ENCODE peak calls at places on chromosomes 16 and 17, in five cellular contexts. I is HT1080, T is foreskin keratinocyte, J is T-helper 2 cell, Y is astrocyte of the spinal cord. W is an unnamed sample.

GRCh38 chr17:74875155-74875969 is 2.6 kb upstream of the FDXR start:
- DNase-seq in T (no peak), J (no peak), Y (no peak), I (no peak), W (no peak)

GRCh38 chr17:69448431-69449102 is 34.1 kb downstream of the MAP2K6 start:
- DNase-seq in I (no peak), J (no peak), Y (peak), T (no peak), W (no peak)

GRCh38 chr16:84947022-84947421 is 64.3 kb downstream of the ZDHHC7 start:
- DNase-seq in T (peak), J (no peak), I (no peak), Y (no peak), W (no peak)

GRCh38 chr17:22490399-22490798 is 798.1 kb downstream of the KCNJ18 start:
- DNase-seq in T (no peak), J (no peak), Y (no peak), I (no peak), W (no peak)

GRCh38 chr16:68265078-68265925 is 976 bp downstream of the SLC7A6 start:
- DNase-seq in I (peak), T (peak), J (peak), Y (peak), W (peak)

GRCh38 chr17:4708436-4708835 is 2.0 kb upstream of the ARRB2 start:
- DNase-seq in I (peak), Y (no peak), T (no peak), J (peak), W (no peak)

GRCh38 chr16:86960266-86960665 is 356.9 kb downstream of the C16orf95 start:
- DNase-seq in T (no peak), J (no peak), I (no peak), Y (no peak), W (no peak)

GRCh38 chr17:35786941-35787432 is 8.5 kb downstream of the MMP28 start:
- DNase-seq in J (no peak), Y (no peak), I (no peak), T (no peak), W (no peak)

GRCh38 chr17:4771519-4772234 is at the start of gene TM4SF5:
- DNase-seq in J (no peak), I (no peak), T (no peak), Y (no peak), W (no peak)

GRCh38 chr17:75637143-75637538 is 3.9 kb downstream of the SMIM5 start:
- DNase-seq in I (no peak), Y (no peak), J (no peak), T (no peak), W (no peak)

GRCh38 chr17:10192500-10192899 is 5.9 kb downstream of the GAS7 start:
- DNase-seq in Y (no peak), J (no peak), I (no peak), T (no peak), W (no peak)

GRCh38 chr16:66156538-66156937 is 210.0 kb upstream of the CDH5 start:
- DNase-seq in J (no peak), I (no peak), Y (no peak), T (no peak), W (no peak)

GRCh38 chr17:1617620-1618174 is 10.9 kb downstream of the SLC43A2 start:
- DNase-seq in T (peak), J (no peak), I (peak), Y (peak), W (no peak)

GRCh38 chr16:1612320-1613111 is at the start of gene CRAMP1:
- DNase-seq in J (no peak), T (peak), I (no peak), Y (no peak), W (no peak)

GRCh38 chr17:43558805-43559160 is 12.6 kb upstream of the ETV4 start:
- DNase-seq in I (no peak), T (no peak), J (no peak), Y (no peak), W (no peak)

GRCh38 chr17:41769346-41769862 is 17.1 kb downstream of the JUP start:
- DNase-seq in I (no peak), T (no peak), Y (no peak), J (no peak), W (no peak)

GRCh38 chr16:17211797-17212196 is 259.0 kb downstream of the XYLT1 start:
- DNase-seq in T (no peak), J (no peak), I (no peak), Y (no peak), W (peak)

GRCh38 chr16:49696414-49697101 is 159.4 kb downstream of the ZNF423 start:
- DNase-seq in I (no peak), J (no peak), T (no peak), Y (peak), W (no peak)

GRCh38 chr17:30905742-30906100 is 317 bp downstream of the TEFM start:
- DNase-seq in I (no peak), J (no peak), Y (peak), T (no peak), W (no peak)

GRCh38 chr17:19979917-19980770 is 2.5 kb upstream of the AKAP10 start:
- DNase-seq in I (no peak), J (no peak), T (no peak), Y (no peak), W (no peak)

GRCh38 chr17:38922538-38923291 is 2.7 kb upstream of the LASP1NB start:
- DNase-seq in I (no peak), J (no peak), Y (peak), T (no peak), W (no peak)

GRCh38 chr17:19447085-19447583 is 36.1 kb downstream of the RNF112 start:
- DNase-seq in Y (peak), J (peak), I (peak), T (peak), W (peak)

GRCh38 chr16:71645450-71645849 is 19.5 kb downstream of the MARVELD3 start:
- DNase-seq in Y (peak), J (no peak), I (peak), T (peak), W (no peak)

GRCh38 chr16:86984975-86985655 is 332.1 kb downstream of the C16orf95 start:
- DNase-seq in Y (no peak), T (no peak), J (no peak), I (no peak), W (no peak)

GRCh38 chr17:50285941-50286340 is 11.7 kb downstream of the TMEM92 start:
- DNase-seq in Y (no peak), J (no peak), T (no peak), I (no peak), W (no peak)

GRCh38 chr16:74297296-74297665 is 667 bp downstream of the PSMD7 start:
- DNase-seq in I (peak), Y (peak), J (no peak), T (no peak), W (no peak)

GRCh38 chr16:72094266-72094610 is 591 bp downstream of the DHX38 start:
- DNase-seq in Y (no peak), I (no peak), J (no peak), T (no peak), W (no peak)

GRCh38 chr16:74186589-74186988 is 110.0 kb upstream of the PSMD7 start:
- DNase-seq in I (no peak), J (no peak), Y (peak), T (no peak), W (no peak)

GRCh38 chr17:19757536-19758180 is 9.6 kb upstream of the ALDH3A1 start:
- DNase-seq in T (no peak), I (no peak), J (no peak), Y (no peak), W (no peak)

GRCh38 chr16:3264137-3265036 is 8.0 kb upstream of the MEFV start:
- DNase-seq in Y (peak), I (peak), T (peak), J (peak), W (peak)

GRCh38 chr17:50289268-50289667 is 15.0 kb downstream of the TMEM92 start:
- DNase-seq in Y (no peak), T (no peak), J (no peak), I (no peak), W (no peak)

W was measured in CD4-positive, alpha-beta T cell.